ENCODE peak calls at places on chromosomes 6 and 20, in four cellular contexts. One of them, this sample, is unnamed.

GRCh38 chr6:106870069-106870468 is 104.5 kb downstream of the CD24 start:
- DNase-seq in HEK293T: no peak
- DNase-seq in K562: no peak
- DNase-seq in HepG2: peak; percentile 29
- DNase-seq in this sample: no peak

GRCh38 chr20:5592823-5593761 is 157.1 kb upstream of the SHLD1 start:
- DNase-seq in HEK293T: no peak
- DNase-seq in K562: peak; percentile 9
- DNase-seq in HepG2: no peak
- DNase-seq in this sample: no peak

GRCh38 chr6:132746049-132746448 is 11.7 kb downstream of the VNN2 start:
- DNase-seq in HEK293T: no peak
- DNase-seq in K562: no peak
- DNase-seq in HepG2: no peak
- DNase-seq in this sample: no peak

GRCh38 chr6:150184850-150185480 is 42.1 kb downstream of the PPP1R14C start:
- DNase-seq in HEK293T: no peak
- DNase-seq in K562: no peak
- DNase-seq in HepG2: no peak
- DNase-seq in this sample: no peak

GRCh38 chr20:56845546-56846081 is 216.5 kb downstream of the TFAP2C start:
- DNase-seq in HEK293T: no peak
- DNase-seq in K562: no peak
- DNase-seq in HepG2: no peak
- DNase-seq in this sample: no peak

GRCh38 chr6:17851720-17852161 is 135.7 kb downstream of the KIF13A start:
- DNase-seq in HEK293T: no peak
- DNase-seq in K562: no peak
- DNase-seq in HepG2: no peak
- DNase-seq in this sample: no peak

GRCh38 chr20:33433875-33434274 is 9.7 kb downstream of the SNTA1 start:
- DNase-seq in HEK293T: no peak
- DNase-seq in K562: no peak
- DNase-seq in HepG2: no peak
- DNase-seq in this sample: no peak

GRCh38 chr6:81747327-81747726 is 5.2 kb downstream of the TENT5A start:
- DNase-seq in HEK293T: no peak
- DNase-seq in K562: no peak
- DNase-seq in HepG2: no peak
- DNase-seq in this sample: no peak

GRCh38 chr6:64553414-64553813 is 917.8 kb downstream of the PHF3 start:
- DNase-seq in HEK293T: no peak
- DNase-seq in K562: peak; percentile 4
- DNase-seq in HepG2: no peak
- DNase-seq in this sample: no peak

GRCh38 chr20:49740807-49741206 is 27.1 kb upstream of the B4GALT5 start:
- DNase-seq in HEK293T: no peak
- DNase-seq in K562: no peak
- DNase-seq in HepG2: no peak
- DNase-seq in this sample: no peak

GRCh38 chr6:164887660-164888059 is 421.7 kb downstream of the C6orf118 start:
- DNase-seq in HEK293T: no peak
- DNase-seq in K562: no peak
- DNase-seq in HepG2: no peak
- DNase-seq in this sample: no peak
- TF ChIP-seq ELF4 in HEK293T: no peak
- TF ChIP-seq ELF4 in K562: no peak
- TF ChIP-seq ELF4 in HepG2: no peak
- TF ChIP-seq ELF4 in this sample: no peak

DNA sequence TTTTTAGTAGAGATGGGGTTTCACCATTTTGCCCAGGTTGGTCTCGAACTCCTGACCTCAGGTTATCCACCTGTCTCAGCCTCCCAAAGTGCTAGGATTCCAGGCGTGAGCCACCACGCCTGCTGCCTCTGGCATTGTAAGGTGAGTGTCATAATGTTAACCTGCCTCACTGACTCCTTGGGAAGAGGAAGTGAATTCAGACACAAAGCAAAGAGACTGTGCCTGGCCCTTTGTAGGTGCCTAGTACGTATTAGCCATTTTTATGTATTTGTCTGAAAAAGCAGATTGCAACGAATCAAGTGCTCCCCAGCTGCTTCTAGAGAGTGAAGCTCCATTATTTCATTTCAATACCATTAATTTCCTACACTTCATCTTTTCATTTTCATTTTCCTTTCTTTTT is 260.5 kb downstream of the SAMD5 start:
- DNase-seq in HEK293T: no peak
- DNase-seq in K562: no peak
- DNase-seq in HepG2: no peak
- DNase-seq in this sample: no peak
- TF ChIP-seq ELF4 in HEK293T: no peak
- TF ChIP-seq ELF4 in K562: no peak
- TF ChIP-seq ELF4 in HepG2: no peak
- TF ChIP-seq ELF4 in this sample: no peak

DNA sequence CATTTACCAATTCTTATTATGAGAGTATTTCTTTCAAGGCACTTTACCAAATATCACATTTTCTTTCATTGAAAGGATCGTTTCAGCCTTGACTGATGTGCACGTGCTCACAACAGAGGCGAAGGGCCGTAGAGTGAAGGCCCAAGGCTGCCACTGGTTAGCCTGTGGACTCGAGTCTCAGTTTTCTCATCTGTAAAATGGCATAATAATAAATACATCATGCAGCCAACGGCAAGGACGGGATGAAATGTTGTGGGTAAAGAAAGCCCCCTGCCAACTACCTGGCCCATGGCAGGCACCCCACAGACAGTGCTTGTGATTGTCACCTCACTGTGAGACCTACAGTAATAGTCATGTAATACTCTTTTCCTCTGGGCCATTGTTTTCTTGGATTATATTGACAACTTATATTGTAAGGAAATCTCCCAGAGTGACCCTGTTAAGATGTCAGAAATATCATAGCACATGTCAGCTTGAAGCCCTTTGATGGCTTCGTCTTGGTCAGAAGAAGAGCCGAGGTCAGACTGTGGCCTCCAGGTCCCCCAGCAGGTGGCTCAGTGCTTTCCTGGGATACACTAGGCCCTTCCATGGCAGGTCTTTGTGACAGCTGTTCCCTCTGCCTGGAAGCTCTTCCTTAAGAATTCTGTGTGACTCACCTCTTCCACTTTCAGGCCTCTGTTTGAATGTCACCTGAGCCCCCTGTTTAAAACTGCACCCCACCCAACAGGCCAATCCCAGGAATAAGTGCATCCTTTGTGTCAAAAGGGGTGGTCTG is 36.3 kb downstream of the FAM50B start:
- DNase-seq in HEK293T: peak; percentile 19
- DNase-seq in K562: peak; percentile 26
- DNase-seq in HepG2: peak; percentile 69
- DNase-seq in this sample: no peak
- TF ChIP-seq ELF4 in HEK293T: no peak
- TF ChIP-seq ELF4 in K562: no peak
- TF ChIP-seq ELF4 in HepG2: no peak
- TF ChIP-seq ELF4 in this sample: no peak

GRCh38 chr6:148179786-148180185 is 162.9 kb upstream of the SASH1 start:
- DNase-seq in HEK293T: peak; percentile 43
- DNase-seq in K562: peak; percentile 32
- DNase-seq in HepG2: no peak
- DNase-seq in this sample: peak; percentile 21
- TF ChIP-seq ELF4 in HEK293T: no peak
- TF ChIP-seq ELF4 in K562: no peak
- TF ChIP-seq ELF4 in HepG2: no peak
- TF ChIP-seq ELF4 in this sample: no peak

GRCh38 chr6:117481278-117481925 is 1.1 kb upstream of the DCBLD1 start:
- DNase-seq in HEK293T: no peak
- DNase-seq in K562: peak; percentile 15
- DNase-seq in HepG2: peak; percentile 84
- DNase-seq in this sample: peak; percentile 28

GRCh38 chr6:117482240-117483003 is at the start of gene DCBLD1:
- DNase-seq in HEK293T: peak; percentile 87
- DNase-seq in K562: peak; percentile 92
- DNase-seq in HepG2: peak; percentile 78
- DNase-seq in this sample: peak; percentile 78

GRCh38 chr6:117480651-117481050 is 1.8 kb upstream of the DCBLD1 start:
- DNase-seq in HEK293T: no peak
- DNase-seq in K562: no peak
- DNase-seq in HepG2: peak; percentile 59
- DNase-seq in this sample: no peak

GRCh38 chr6:117483004-117483644 is 650 bp downstream of the DCBLD1 start:
- DNase-seq in HEK293T: peak; percentile 66
- DNase-seq in K562: peak; percentile 50
- DNase-seq in HepG2: peak; percentile 74
- DNase-seq in this sample: peak; percentile 69

DNA sequence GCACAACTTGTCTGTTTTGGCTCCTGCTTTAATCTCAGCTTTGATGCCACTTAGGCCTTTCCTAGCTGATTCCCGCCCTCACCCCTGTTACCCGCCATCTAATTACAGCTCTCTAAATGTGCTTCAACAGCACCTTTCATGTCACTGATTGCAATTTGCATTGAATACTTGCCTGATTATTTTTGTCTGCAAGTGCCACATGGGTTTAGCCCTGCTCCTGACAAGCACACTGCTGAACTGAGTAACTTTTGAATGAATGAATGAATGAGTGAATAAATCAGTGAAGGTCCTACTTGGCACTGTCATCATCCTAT is 591 bp upstream of the DCBLD1 start:
- DNase-seq in HEK293T: no peak
- DNase-seq in K562: no peak
- DNase-seq in HepG2: no peak
- DNase-seq in this sample: no peak
- TF ChIP-seq ELF4 in HEK293T: no peak
- TF ChIP-seq ELF4 in K562: no peak
- TF ChIP-seq ELF4 in HepG2: no peak
- TF ChIP-seq ELF4 in this sample: no peak